ENCODE peak calls at places on chromosomes 2 and 18, in five cellular contexts. One of them, this sample, is unnamed.

GRCh38 chr18:56298935-56299334 is 339.5 kb downstream of the TXNL1 start:
- DNase-seq in GM12865: no peak
- DNase-seq in GM03348: peak
- DNase-seq in activated CD8-positive, alpha-beta memory T cell treated with anti-CD3 and anti-CD28 coated beads, Interleukin-2, amount 10 ng/mL, durations not matched to agents 7 days and 5 days: no peak
- DNase-seq in activated naive CD8-positive, alpha-beta T cell treated with anti-CD3 and anti-CD28 coated beads, Interleukin-2, amount 50 U/mL, for 24 hours: no peak
- DNase-seq in this sample: no peak

GRCh38 chr2:144480257-144480656 is 39.7 kb downstream of the ZEB2 start:
- DNase-seq in GM03348: peak
- DNase-seq in activated naive CD8-positive, alpha-beta T cell treated with anti-CD3 and anti-CD28 coated beads, Interleukin-2, amount 50 U/mL, for 24 hours: no peak
- DNase-seq in activated CD8-positive, alpha-beta memory T cell treated with anti-CD3 and anti-CD28 coated beads, Interleukin-2, amount 10 ng/mL, durations not matched to agents 7 days and 5 days: no peak
- DNase-seq in GM12865: no peak
- DNase-seq in this sample: no peak

GRCh38 chr2:157106950-157107349 is 150.6 kb upstream of the GALNT5 start:
- DNase-seq in activated CD8-positive, alpha-beta memory T cell treated with anti-CD3 and anti-CD28 coated beads, Interleukin-2, amount 10 ng/mL, durations not matched to agents 7 days and 5 days: no peak
- DNase-seq in GM12865: no peak
- DNase-seq in activated naive CD8-positive, alpha-beta T cell treated with anti-CD3 and anti-CD28 coated beads, Interleukin-2, amount 50 U/mL, for 24 hours: no peak
- DNase-seq in GM03348: no peak
- DNase-seq in this sample: no peak

GRCh38 chr18:24212939-24213338 is 74.1 kb downstream of the CABYR start:
- DNase-seq in activated naive CD8-positive, alpha-beta T cell treated with anti-CD3 and anti-CD28 coated beads, Interleukin-2, amount 50 U/mL, for 24 hours: no peak
- DNase-seq in activated CD8-positive, alpha-beta memory T cell treated with anti-CD3 and anti-CD28 coated beads, Interleukin-2, amount 10 ng/mL, durations not matched to agents 7 days and 5 days: no peak
- DNase-seq in GM12865: no peak
- DNase-seq in GM03348: peak
- DNase-seq in this sample: no peak

GRCh38 chr2:222318712-222319575 is 20.1 kb upstream of the PAX3 start:
- DNase-seq in activated naive CD8-positive, alpha-beta T cell treated with anti-CD3 and anti-CD28 coated beads, Interleukin-2, amount 50 U/mL, for 24 hours: no peak
- DNase-seq in GM12865: peak
- DNase-seq in GM03348: peak
- DNase-seq in activated CD8-positive, alpha-beta memory T cell treated with anti-CD3 and anti-CD28 coated beads, Interleukin-2, amount 10 ng/mL, durations not matched to agents 7 days and 5 days: no peak
- DNase-seq in this sample: peak

GRCh38 chr2:71892896-71893295 is 254.8 kb downstream of the CYP26B1 start:
- DNase-seq in activated naive CD8-positive, alpha-beta T cell treated with anti-CD3 and anti-CD28 coated beads, Interleukin-2, amount 50 U/mL, for 24 hours: no peak
- DNase-seq in GM03348: no peak
- DNase-seq in GM12865: no peak
- DNase-seq in activated CD8-positive, alpha-beta memory T cell treated with anti-CD3 and anti-CD28 coated beads, Interleukin-2, amount 10 ng/mL, durations not matched to agents 7 days and 5 days: peak
- DNase-seq in this sample: no peak

GRCh38 chr2:44957656-44958327 is 16.3 kb downstream of the SIX3 start:
- DNase-seq in GM12865: no peak
- DNase-seq in GM03348: no peak
- DNase-seq in activated naive CD8-positive, alpha-beta T cell treated with anti-CD3 and anti-CD28 coated beads, Interleukin-2, amount 50 U/mL, for 24 hours: no peak
- DNase-seq in activated CD8-positive, alpha-beta memory T cell treated with anti-CD3 and anti-CD28 coated beads, Interleukin-2, amount 10 ng/mL, durations not matched to agents 7 days and 5 days: no peak
- DNase-seq in this sample: no peak

GRCh38 chr2:54589340-54590215 is 133.5 kb downstream of the SPTBN1 start:
- DNase-seq in activated naive CD8-positive, alpha-beta T cell treated with anti-CD3 and anti-CD28 coated beads, Interleukin-2, amount 50 U/mL, for 24 hours: no peak
- DNase-seq in activated CD8-positive, alpha-beta memory T cell treated with anti-CD3 and anti-CD28 coated beads, Interleukin-2, amount 10 ng/mL, durations not matched to agents 7 days and 5 days: peak
- DNase-seq in GM12865: peak
- DNase-seq in GM03348: no peak
- DNase-seq in this sample: peak

GRCh38 chr2:169041594-169041993 is 10.5 kb upstream of the ABCB11 start:
- DNase-seq in GM03348: no peak
- DNase-seq in activated CD8-positive, alpha-beta memory T cell treated with anti-CD3 and anti-CD28 coated beads, Interleukin-2, amount 10 ng/mL, durations not matched to agents 7 days and 5 days: no peak
- DNase-seq in GM12865: no peak
- DNase-seq in activated naive CD8-positive, alpha-beta T cell treated with anti-CD3 and anti-CD28 coated beads, Interleukin-2, amount 50 U/mL, for 24 hours: no peak
- DNase-seq in this sample: no peak

GRCh38 chr2:8438476-8438875 is 243.4 kb upstream of the ID2 start:
- DNase-seq in activated naive CD8-positive, alpha-beta T cell treated with anti-CD3 and anti-CD28 coated beads, Interleukin-2, amount 50 U/mL, for 24 hours: no peak
- DNase-seq in GM03348: no peak
- DNase-seq in activated CD8-positive, alpha-beta memory T cell treated with anti-CD3 and anti-CD28 coated beads, Interleukin-2, amount 10 ng/mL, durations not matched to agents 7 days and 5 days: peak
- DNase-seq in GM12865: no peak
- DNase-seq in this sample: no peak

GRCh38 chr18:8696749-8697211 is 8.6 kb upstream of the MTCL1 start:
- DNase-seq in GM12865: peak
- DNase-seq in activated naive CD8-positive, alpha-beta T cell treated with anti-CD3 and anti-CD28 coated beads, Interleukin-2, amount 50 U/mL, for 24 hours: peak
- DNase-seq in GM03348: peak
- DNase-seq in activated CD8-positive, alpha-beta memory T cell treated with anti-CD3 and anti-CD28 coated beads, Interleukin-2, amount 10 ng/mL, durations not matched to agents 7 days and 5 days: peak
- DNase-seq in this sample: peak

GRCh38 chr2:73987109-73987947 is 2.6 kb downstream of the TET3 start:
- DNase-seq in GM03348: no peak
- DNase-seq in activated CD8-positive, alpha-beta memory T cell treated with anti-CD3 and anti-CD28 coated beads, Interleukin-2, amount 10 ng/mL, durations not matched to agents 7 days and 5 days: peak
- DNase-seq in GM12865: peak
- DNase-seq in activated naive CD8-positive, alpha-beta T cell treated with anti-CD3 and anti-CD28 coated beads, Interleukin-2, amount 50 U/mL, for 24 hours: peak
- DNase-seq in this sample: peak

GRCh38 chr2:15577071-15577706 is 14.5 kb upstream of the DDX1 start:
- DNase-seq in GM12865: peak
- DNase-seq in activated naive CD8-positive, alpha-beta T cell treated with anti-CD3 and anti-CD28 coated beads, Interleukin-2, amount 50 U/mL, for 24 hours: peak
- DNase-seq in activated CD8-positive, alpha-beta memory T cell treated with anti-CD3 and anti-CD28 coated beads, Interleukin-2, amount 10 ng/mL, durations not matched to agents 7 days and 5 days: peak
- DNase-seq in GM03348: peak
- DNase-seq in this sample: peak

GRCh38 chr2:215178121-215178520 is 39.7 kb upstream of the ABCA12 start:
- DNase-seq in GM03348: no peak
- DNase-seq in activated naive CD8-positive, alpha-beta T cell treated with anti-CD3 and anti-CD28 coated beads, Interleukin-2, amount 50 U/mL, for 24 hours: no peak
- DNase-seq in activated CD8-positive, alpha-beta memory T cell treated with anti-CD3 and anti-CD28 coated beads, Interleukin-2, amount 10 ng/mL, durations not matched to agents 7 days and 5 days: no peak
- DNase-seq in GM12865: no peak
- DNase-seq in this sample: no peak

GRCh38 chr18:13573750-13574149 is 152.6 kb downstream of the FAM210A start:
- DNase-seq in activated CD8-positive, alpha-beta memory T cell treated with anti-CD3 and anti-CD28 coated beads, Interleukin-2, amount 10 ng/mL, durations not matched to agents 7 days and 5 days: peak
- DNase-seq in activated naive CD8-positive, alpha-beta T cell treated with anti-CD3 and anti-CD28 coated beads, Interleukin-2, amount 50 U/mL, for 24 hours: no peak
- DNase-seq in GM03348: no peak
- DNase-seq in GM12865: no peak
- DNase-seq in this sample: no peak

GRCh38 chr18:54679318-54680149 is 88.5 kb downstream of the DYNAP start:
- DNase-seq in activated naive CD8-positive, alpha-beta T cell treated with anti-CD3 and anti-CD28 coated beads, Interleukin-2, amount 50 U/mL, for 24 hours: no peak
- DNase-seq in GM12865: peak
- DNase-seq in GM03348: peak
- DNase-seq in activated CD8-positive, alpha-beta memory T cell treated with anti-CD3 and anti-CD28 coated beads, Interleukin-2, amount 10 ng/mL, durations not matched to agents 7 days and 5 days: no peak
- DNase-seq in this sample: peak

GRCh38 chr2:172000696-172001361 is 1.1 kb downstream of the METAP1D start:
- DNase-seq in GM03348: no peak
- DNase-seq in GM12865: no peak
- DNase-seq in activated CD8-positive, alpha-beta memory T cell treated with anti-CD3 and anti-CD28 coated beads, Interleukin-2, amount 10 ng/mL, durations not matched to agents 7 days and 5 days: no peak
- DNase-seq in activated naive CD8-positive, alpha-beta T cell treated with anti-CD3 and anti-CD28 coated beads, Interleukin-2, amount 50 U/mL, for 24 hours: no peak
- DNase-seq in this sample: no peak

GRCh38 chr2:229920011-229920781 is 1.6 kb downstream of the TRIP12 start:
- DNase-seq in activated naive CD8-positive, alpha-beta T cell treated with anti-CD3 and anti-CD28 coated beads, Interleukin-2, amount 50 U/mL, for 24 hours: peak
- DNase-seq in GM12865: peak
- DNase-seq in activated CD8-positive, alpha-beta memory T cell treated with anti-CD3 and anti-CD28 coated beads, Interleukin-2, amount 10 ng/mL, durations not matched to agents 7 days and 5 days: peak
- DNase-seq in GM03348: peak
- DNase-seq in this sample: no peak

GRCh38 chr18:10032331-10032979 is 118.6 kb downstream of the VAPA start:
- DNase-seq in GM03348: no peak
- DNase-seq in activated naive CD8-positive, alpha-beta T cell treated with anti-CD3 and anti-CD28 coated beads, Interleukin-2, amount 50 U/mL, for 24 hours: peak
- DNase-seq in GM12865: no peak
- DNase-seq in activated CD8-positive, alpha-beta memory T cell treated with anti-CD3 and anti-CD28 coated beads, Interleukin-2, amount 10 ng/mL, durations not matched to agents 7 days and 5 days: no peak
- DNase-seq in this sample: peak

GRCh38 chr2:226093364-226093763 is 693.9 kb downstream of the NYAP2 start:
- DNase-seq in GM12865: no peak
- DNase-seq in activated naive CD8-positive, alpha-beta T cell treated with anti-CD3 and anti-CD28 coated beads, Interleukin-2, amount 50 U/mL, for 24 hours: no peak
- DNase-seq in GM03348: no peak
- DNase-seq in activated CD8-positive, alpha-beta memory T cell treated with anti-CD3 and anti-CD28 coated beads, Interleukin-2, amount 10 ng/mL, durations not matched to agents 7 days and 5 days: no peak
- DNase-seq in this sample: no peak

GRCh38 chr2:176821350-176821749 is 391.2 kb upstream of the HNRNPA3 start:
- DNase-seq in GM03348: no peak
- DNase-seq in GM12865: no peak
- DNase-seq in activated CD8-positive, alpha-beta memory T cell treated with anti-CD3 and anti-CD28 coated beads, Interleukin-2, amount 10 ng/mL, durations not matched to agents 7 days and 5 days: no peak
- DNase-seq in activated naive CD8-positive, alpha-beta T cell treated with anti-CD3 and anti-CD28 coated beads, Interleukin-2, amount 50 U/mL, for 24 hours: no peak
- DNase-seq in this sample: no peak

GRCh38 chr18:10518595-10519273 is 7.1 kb upstream of the NAPG start:
- DNase-seq in activated naive CD8-positive, alpha-beta T cell treated with anti-CD3 and anti-CD28 coated beads, Interleukin-2, amount 50 U/mL, for 24 hours: no peak
- DNase-seq in GM03348: peak
- DNase-seq in activated CD8-positive, alpha-beta memory T cell treated with anti-CD3 and anti-CD28 coated beads, Interleukin-2, amount 10 ng/mL, durations not matched to agents 7 days and 5 days: no peak
- DNase-seq in GM12865: no peak
- DNase-seq in this sample: no peak

GRCh38 chr2:124267821-124268220 is 242.7 kb downstream of the CNTNAP5 start:
- DNase-seq in GM03348: no peak
- DNase-seq in GM12865: no peak
- DNase-seq in activated CD8-positive, alpha-beta memory T cell treated with anti-CD3 and anti-CD28 coated beads, Interleukin-2, amount 10 ng/mL, durations not matched to agents 7 days and 5 days: no peak
- DNase-seq in activated naive CD8-positive, alpha-beta T cell treated with anti-CD3 and anti-CD28 coated beads, Interleukin-2, amount 50 U/mL, for 24 hours: no peak
- DNase-seq in this sample: no peak

GRCh38 chr2:86249843-86250402 is 50.7 kb downstream of the MRPL35 start:
- DNase-seq in GM03348: peak
- DNase-seq in GM12865: peak
- DNase-seq in activated CD8-positive, alpha-beta memory T cell treated with anti-CD3 and anti-CD28 coated beads, Interleukin-2, amount 10 ng/mL, durations not matched to agents 7 days and 5 days: no peak
- DNase-seq in activated naive CD8-positive, alpha-beta T cell treated with anti-CD3 and anti-CD28 coated beads, Interleukin-2, amount 50 U/mL, for 24 hours: no peak
- DNase-seq in this sample: peak

GRCh38 chr18:39846277-39846676 is 2108.8 kb upstream of the PIK3C3 start:
- DNase-seq in activated CD8-positive, alpha-beta memory T cell treated with anti-CD3 and anti-CD28 coated beads, Interleukin-2, amount 10 ng/mL, durations not matched to agents 7 days and 5 days: no peak
- DNase-seq in GM03348: no peak
- DNase-seq in GM12865: no peak
- DNase-seq in activated naive CD8-positive, alpha-beta T cell treated with anti-CD3 and anti-CD28 coated beads, Interleukin-2, amount 50 U/mL, for 24 hours: no peak
- DNase-seq in this sample: no peak

GRCh38 chr2:176814740-176815367 is 397.7 kb upstream of the HNRNPA3 start:
- DNase-seq in GM12865: peak
- DNase-seq in activated CD8-positive, alpha-beta memory T cell treated with anti-CD3 and anti-CD28 coated beads, Interleukin-2, amount 10 ng/mL, durations not matched to agents 7 days and 5 days: no peak
- DNase-seq in activated naive CD8-positive, alpha-beta T cell treated with anti-CD3 and anti-CD28 coated beads, Interleukin-2, amount 50 U/mL, for 24 hours: no peak
- DNase-seq in GM03348: peak
- DNase-seq in this sample: peak

GRCh38 chr2:39837856-39838453 is 58.9 kb upstream of the THUMPD2 start:
- DNase-seq in GM03348: peak
- DNase-seq in activated naive CD8-positive, alpha-beta T cell treated with anti-CD3 and anti-CD28 coated beads, Interleukin-2, amount 50 U/mL, for 24 hours: peak
- DNase-seq in GM12865: peak
- DNase-seq in activated CD8-positive, alpha-beta memory T cell treated with anti-CD3 and anti-CD28 coated beads, Interleukin-2, amount 10 ng/mL, durations not matched to agents 7 days and 5 days: no peak
- DNase-seq in this sample: peak

GRCh38 chr2:184363213-184363612 is 235.1 kb upstream of the ZNF804A start:
- DNase-seq in activated naive CD8-positive, alpha-beta T cell treated with anti-CD3 and anti-CD28 coated beads, Interleukin-2, amount 50 U/mL, for 24 hours: no peak
- DNase-seq in GM03348: no peak
- DNase-seq in GM12865: peak
- DNase-seq in activated CD8-positive, alpha-beta memory T cell treated with anti-CD3 and anti-CD28 coated beads, Interleukin-2, amount 10 ng/mL, durations not matched to agents 7 days and 5 days: no peak
- DNase-seq in this sample: no peak

GRCh38 chr18:48412339-48412929 is 3.3 kb upstream of the ZBTB7C start:
- DNase-seq in activated naive CD8-positive, alpha-beta T cell treated with anti-CD3 and anti-CD28 coated beads, Interleukin-2, amount 50 U/mL, for 24 hours: peak
- DNase-seq in GM03348: peak
- DNase-seq in activated CD8-positive, alpha-beta memory T cell treated with anti-CD3 and anti-CD28 coated beads, Interleukin-2, amount 10 ng/mL, durations not matched to agents 7 days and 5 days: no peak
- DNase-seq in GM12865: peak
- DNase-seq in this sample: peak

GRCh38 chr2:231201475-231201814 is 3.0 kb downstream of the ARMC9 start:
- DNase-seq in GM03348: no peak
- DNase-seq in GM12865: no peak
- DNase-seq in activated naive CD8-positive, alpha-beta T cell treated with anti-CD3 and anti-CD28 coated beads, Interleukin-2, amount 50 U/mL, for 24 hours: no peak
- DNase-seq in activated CD8-positive, alpha-beta memory T cell treated with anti-CD3 and anti-CD28 coated beads, Interleukin-2, amount 10 ng/mL, durations not matched to agents 7 days and 5 days: no peak
- DNase-seq in this sample: no peak